ENCODE peak calls at places on chromosomes 2 and 18, in ten cellular contexts. V is effector memory CD4-positive, alpha-beta T cell; U is astrocyte of the spinal cord; M is GM12864; J is psoas muscle; T is cardiac fibroblast; Q is breast epithelium; Y is heart left ventricle; W is IMR-90; G is GM12865. O is an unnamed sample.

GRCh38 chr2:96427169-96427568 is 78.0 kb downstream of the NEURL3 start:
- DNase-seq in V (no peak), U (no peak), M (no peak), J (no peak), T (no peak), Q (no peak), Y (no peak), W (no peak), G (no peak), O (no peak)

GRCh38 chr2:67294218-67294617 is 102.9 kb upstream of the ETAA1 start:
- DNase-seq in V (no peak), U (no peak), M (no peak), J (no peak), T (no peak), Q (no peak), Y (no peak), W (no peak), G (no peak), O (no peak)

GRCh38 chr2:68225119-68225632 is 27.2 kb downstream of the PPP3R1 start:
- DNase-seq in V (peak; percentile 11), U (no peak), M (no peak), J (no peak), T (peak; percentile 49), Q (no peak), Y (no peak), W (peak; percentile 13), G (peak; percentile 61), O (peak; percentile 54)

GRCh38 chr2:125456851-125457250 is 1199.1 kb upstream of the GYPC start:
- DNase-seq in V (no peak), U (no peak), M (no peak), J (no peak), T (no peak), Q (no peak), Y (no peak), W (no peak), G (no peak), O (no peak)

GRCh38 chr2:18690342-18690741 is 101.0 kb upstream of the NT5C1B start:
- DNase-seq in V (no peak), U (no peak), M (no peak), J (no peak), T (no peak), Q (no peak), Y (no peak), W (no peak), G (no peak), O (no peak)

GRCh38 chr2:205612661-205613060 is 69.6 kb upstream of the NRP2 start:
- DNase-seq in V (no peak), U (no peak), M (no peak), J (no peak), T (no peak), Q (no peak), Y (no peak), W (no peak), G (no peak), O (no peak)

GRCh38 chr2:171858397-171858958 is 35.6 kb downstream of the SLC25A12 start:
- DNase-seq in V (no peak), U (peak; percentile 28), M (no peak), J (no peak), T (peak; percentile 70), Q (no peak), Y (no peak), W (no peak), G (no peak), O (peak; percentile 38)

GRCh38 chr2:64283641-64284371 is 139.6 kb upstream of the PELI1 start:
- DNase-seq in V (no peak), U (no peak), M (peak; percentile 42), J (no peak), T (no peak), Q (no peak), Y (no peak), W (no peak), G (peak; percentile 70), O (peak; percentile 48)

GRCh38 chr18:76465630-76466409 is 29.2 kb downstream of the ZNF516 start:
- DNase-seq in V (no peak), U (no peak), M (no peak), J (no peak), T (no peak), Q (no peak), Y (no peak), W (no peak), G (no peak), O (no peak)

GRCh38 chr2:37417321-37417720 is 72.9 kb downstream of the QPCT start:
- DNase-seq in V (no peak), U (peak; percentile 47), M (no peak), J (no peak), T (peak; percentile 80), Q (no peak), Y (no peak), W (peak; percentile 81), G (no peak), O (peak; percentile 47)

GRCh38 chr18:79166702-79167101 is 97.5 kb downstream of the ATP9B start:
- DNase-seq in V (no peak), U (no peak), M (no peak), J (no peak), T (no peak), Q (no peak), Y (no peak), W (no peak), G (no peak), O (no peak)

GRCh38 chr2:240364582-240364960 is 70.9 kb upstream of the GPC1 start:
- DNase-seq in V (no peak), U (no peak), M (no peak), J (no peak), T (no peak), Q (no peak), Y (peak; percentile 49), W (no peak), G (no peak), O (no peak)

GRCh38 chr2:241559489-241560180 is 1.1 kb downstream of the BOK start:
- DNase-seq in V (no peak), U (peak; percentile 44), M (no peak), J (no peak), T (peak; percentile 51), Q (no peak), Y (peak; percentile 58), W (peak; percentile 48), G (peak; percentile 50), O (peak; percentile 39)

GRCh38 chr2:70949086-70949485 is 13.4 kb downstream of the ATP6V1B1 start:
- DNase-seq in V (no peak), U (no peak), M (no peak), J (no peak), T (no peak), Q (no peak), Y (no peak), W (no peak), G (no peak), O (no peak)

GRCh38 chr2:143759455-143759854 is 630.2 kb downstream of the ARHGAP15 start:
- DNase-seq in V (no peak), U (no peak), M (no peak), J (no peak), T (no peak), Q (no peak), Y (no peak), W (no peak), G (no peak), O (no peak)

GRCh38 chr2:175914846-175915245 is 87.2 kb downstream of the LNPK start:
- DNase-seq in V (no peak), U (no peak), M (no peak), J (no peak), T (no peak), Q (no peak), Y (no peak), W (peak; percentile 59), G (no peak), O (peak; percentile 13)

GRCh38 chr18:30094556-30094955 is 948.0 kb downstream of the DSC3 start:
- DNase-seq in V (no peak), U (peak; percentile 63), M (no peak), J (no peak), T (peak; percentile 72), Q (no peak), Y (no peak), W (peak; percentile 21), G (no peak), O (peak; percentile 25)

GRCh38 chr18:58347135-58347534 is 281.8 kb downstream of the ALPK2 start:
- DNase-seq in V (no peak), U (no peak), M (no peak), J (no peak), T (no peak), Q (no peak), Y (no peak), W (no peak), G (no peak), O (no peak)

DNA sequence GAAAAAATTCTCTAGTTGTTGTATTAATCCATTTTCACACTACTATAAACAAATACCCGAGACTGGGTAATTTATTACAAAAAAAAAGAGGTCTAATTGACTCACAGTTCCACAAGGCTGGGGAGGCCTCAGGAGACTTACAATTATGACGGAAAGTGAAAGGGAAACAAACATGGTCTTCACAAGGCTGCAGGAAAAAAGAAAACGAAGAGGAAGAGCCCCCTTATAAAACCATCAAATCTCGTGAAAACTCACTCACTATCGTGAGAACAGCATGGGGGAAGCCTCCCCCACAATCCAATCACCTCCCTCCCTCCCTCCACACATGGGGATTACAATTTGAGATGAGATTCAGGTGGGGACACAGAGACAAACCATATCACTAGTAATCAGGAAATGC is 61.7 kb upstream of the SPTBN1 start:
- DNase-seq in V (no peak), U (no peak), M (peak; percentile 16), J (no peak), T (peak; percentile 51), Q (no peak), Y (no peak), W (no peak), G (peak; percentile 51), O (peak; percentile 53)
- H3K4me3 ChIP-seq in V (no peak overlapping the region), U (no peak overlapping the region), M (no peak overlapping the region), J (no peak overlapping the region), T (no peak overlapping the region), Q (no peak overlapping the region), Y (peak overlapping the region; percentile 12), W (no peak overlapping the region), G (no peak overlapping the region), O (no peak overlapping the region)

GRCh38 chr18:61893971-61894750 is 1.4 kb upstream of the RNF152 start:
- DNase-seq in V (peak; percentile 57), U (peak; percentile 57), M (peak; percentile 7), J (peak; percentile 69), T (peak; percentile 73), Q (peak; percentile 78), Y (peak; percentile 92), W (peak; percentile 64), G (peak; percentile 83), O (peak; percentile 41)
- H3K4me3 ChIP-seq in V (peak overlapping the region; percentile 83), U (peak overlapping the region; percentile 79), M (peak overlapping the region; percentile 53), J (peak overlapping the region; percentile 83), T (peak overlapping the region; percentile 88), Q (peak overlapping the region; percentile 81), Y (peak overlapping the region; percentile 81), W (peak overlapping the region; percentile 95), G (peak overlapping the region; percentile 77), O (peak overlapping the region; percentile 64)

DNA sequence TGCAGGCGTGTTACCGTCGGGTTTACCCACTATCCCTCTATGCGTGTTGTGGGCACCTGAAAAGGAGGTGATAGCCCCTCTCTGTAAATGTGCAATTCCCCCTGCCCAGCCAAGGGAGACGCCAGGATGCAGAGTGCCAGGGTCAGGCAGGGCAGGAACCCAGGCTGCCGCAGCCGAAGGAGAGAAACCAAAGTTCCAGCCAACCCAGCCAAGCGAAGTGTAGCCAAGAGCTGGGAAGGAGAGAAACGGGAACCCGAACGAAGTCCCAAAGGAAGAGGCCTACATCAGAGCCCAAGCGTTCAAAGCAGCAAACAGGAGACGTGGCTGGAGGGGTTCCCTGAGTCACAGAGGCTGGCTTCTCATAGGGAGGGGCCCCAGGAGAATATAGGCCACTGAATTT is 24.2 kb upstream of the SPR start:
- DNase-seq in V (no peak), U (no peak), M (no peak), J (no peak), T (no peak), Q (no peak), Y (no peak), W (no peak), G (no peak), O (no peak)
- H3K4me3 ChIP-seq in V (no peak overlapping the region), U (no peak overlapping the region), M (no peak overlapping the region), J (peak overlapping the region; percentile 47), T (no peak overlapping the region), Q (no peak overlapping the region), Y (no peak overlapping the region), W (no peak overlapping the region), G (no peak overlapping the region), O (no peak overlapping the region)

GRCh38 chr2:238286095-238286494 is 2.3 kb downstream of the PER2 start:
- DNase-seq in V (no peak), U (no peak), M (no peak), J (no peak), T (no peak), Q (no peak), Y (no peak), W (no peak), G (no peak), O (no peak)
- H3K4me3 ChIP-seq in V (no peak overlapping the region), U (no peak overlapping the region), M (no peak overlapping the region), J (peak overlapping the region; percentile 95), T (no peak overlapping the region), Q (no peak overlapping the region), Y (no peak overlapping the region), W (no peak overlapping the region), G (no peak overlapping the region), O (no peak overlapping the region)

O was measured in fibroblast of mammary gland.